ENCODE peak calls at places on chromosomes 11 and 22, in five cellular contexts. One of them, this sample, is unnamed.

GRCh38 chr22:38760477-38761201 is 4.8 kb upstream of the SUN2 start:
- DNase-seq in ecto neural progenitor cell: no peak
- DNase-seq in NCI-H1092 treated with DMSO at 0.1 percent for 48 hours: peak; percentile 70
- DNase-seq in activated T-cell treated with anti-CD3 and anti-CD28 coated beads for 1 hour: no peak
- DNase-seq in NCI-H82: peak; percentile 77
- DNase-seq in this sample: no peak

GRCh38 chr11:78290293-78291176 is 101.8 kb downstream of the USP35 start:
- DNase-seq in activated T-cell treated with anti-CD3 and anti-CD28 coated beads for 1 hour: no peak
- DNase-seq in NCI-H1092 treated with DMSO at 0.1 percent for 48 hours: no peak
- DNase-seq in NCI-H82: no peak
- DNase-seq in ecto neural progenitor cell: no peak
- DNase-seq in this sample: peak; percentile 28

GRCh38 chr11:19727246-19727645 is 14.6 kb downstream of the NAV2 start:
- DNase-seq in NCI-H82: peak; percentile 55
- DNase-seq in ecto neural progenitor cell: no peak
- DNase-seq in activated T-cell treated with anti-CD3 and anti-CD28 coated beads for 1 hour: no peak
- DNase-seq in NCI-H1092 treated with DMSO at 0.1 percent for 48 hours: no peak
- DNase-seq in this sample: no peak

GRCh38 chr11:131033151-131033651 is 116.9 kb upstream of the SNX19 start:
- DNase-seq in NCI-H82: no peak
- DNase-seq in NCI-H1092 treated with DMSO at 0.1 percent for 48 hours: no peak
- DNase-seq in ecto neural progenitor cell: no peak
- DNase-seq in activated T-cell treated with anti-CD3 and anti-CD28 coated beads for 1 hour: no peak
- DNase-seq in this sample: peak; percentile 63

GRCh38 chr22:49983148-49984042 is 22.8 kb downstream of the PIM3 start:
- DNase-seq in ecto neural progenitor cell: peak; percentile 70
- DNase-seq in NCI-H1092 treated with DMSO at 0.1 percent for 48 hours: no peak
- DNase-seq in activated T-cell treated with anti-CD3 and anti-CD28 coated beads for 1 hour: no peak
- DNase-seq in NCI-H82: peak; percentile 69
- DNase-seq in this sample: no peak

GRCh38 chr11:7263842-7264241 is 12.1 kb downstream of the SYT9 start:
- DNase-seq in activated T-cell treated with anti-CD3 and anti-CD28 coated beads for 1 hour: no peak
- DNase-seq in NCI-H1092 treated with DMSO at 0.1 percent for 48 hours: no peak
- DNase-seq in ecto neural progenitor cell: no peak
- DNase-seq in NCI-H82: no peak
- DNase-seq in this sample: no peak

GRCh38 chr11:118927554-118928107 is 1.9 kb upstream of the BCL9L start:
- DNase-seq in NCI-H1092 treated with DMSO at 0.1 percent for 48 hours: no peak
- DNase-seq in NCI-H82: no peak
- DNase-seq in ecto neural progenitor cell: no peak
- DNase-seq in activated T-cell treated with anti-CD3 and anti-CD28 coated beads for 1 hour: no peak
- DNase-seq in this sample: no peak

GRCh38 chr11:10385696-10386095 is 69.4 kb upstream of the AMPD3 start:
- DNase-seq in NCI-H82: no peak
- DNase-seq in ecto neural progenitor cell: peak; percentile 32
- DNase-seq in NCI-H1092 treated with DMSO at 0.1 percent for 48 hours: no peak
- DNase-seq in activated T-cell treated with anti-CD3 and anti-CD28 coated beads for 1 hour: no peak
- DNase-seq in this sample: no peak

GRCh38 chr11:1177020-1177770 is 19.4 kb downstream of the MUC5AC start:
- DNase-seq in activated T-cell treated with anti-CD3 and anti-CD28 coated beads for 1 hour: no peak
- DNase-seq in NCI-H1092 treated with DMSO at 0.1 percent for 48 hours: no peak
- DNase-seq in NCI-H82: no peak
- DNase-seq in ecto neural progenitor cell: no peak
- DNase-seq in this sample: no peak

GRCh38 chr22:29071261-29072045 is 1.4 kb upstream of the KREMEN1 start:
- DNase-seq in NCI-H82: peak; percentile 60
- DNase-seq in ecto neural progenitor cell: peak; percentile 83
- DNase-seq in NCI-H1092 treated with DMSO at 0.1 percent for 48 hours: no peak
- DNase-seq in activated T-cell treated with anti-CD3 and anti-CD28 coated beads for 1 hour: no peak
- DNase-seq in this sample: peak; percentile 34

GRCh38 chr11:32939866-32940265 is 47.3 kb downstream of the QSER1 start:
- DNase-seq in ecto neural progenitor cell: no peak
- DNase-seq in activated T-cell treated with anti-CD3 and anti-CD28 coated beads for 1 hour: no peak
- DNase-seq in NCI-H1092 treated with DMSO at 0.1 percent for 48 hours: no peak
- DNase-seq in NCI-H82: no peak
- DNase-seq in this sample: no peak

GRCh38 chr11:35031869-35032268 is 107.1 kb upstream of the CD44 start:
- DNase-seq in activated T-cell treated with anti-CD3 and anti-CD28 coated beads for 1 hour: no peak
- DNase-seq in ecto neural progenitor cell: no peak
- DNase-seq in NCI-H1092 treated with DMSO at 0.1 percent for 48 hours: no peak
- DNase-seq in NCI-H82: no peak
- DNase-seq in this sample: peak; percentile 17

GRCh38 chr22:41521166-41521565 is 23.1 kb downstream of the POLR3H start:
- DNase-seq in activated T-cell treated with anti-CD3 and anti-CD28 coated beads for 1 hour: no peak
- DNase-seq in NCI-H1092 treated with DMSO at 0.1 percent for 48 hours: no peak
- DNase-seq in ecto neural progenitor cell: no peak
- DNase-seq in NCI-H82: no peak
- DNase-seq in this sample: no peak

GRCh38 chr11:13772223-13773046 is 104.0 kb downstream of the FAR1 start:
- DNase-seq in activated T-cell treated with anti-CD3 and anti-CD28 coated beads for 1 hour: no peak
- DNase-seq in NCI-H1092 treated with DMSO at 0.1 percent for 48 hours: peak; percentile 86
- DNase-seq in NCI-H82: peak; percentile 72
- DNase-seq in ecto neural progenitor cell: no peak
- DNase-seq in this sample: peak; percentile 49

GRCh38 chr11:8292351-8292750 is 28.7 kb upstream of the LMO1 start:
- DNase-seq in ecto neural progenitor cell: peak; percentile 39
- DNase-seq in NCI-H82: no peak
- DNase-seq in activated T-cell treated with anti-CD3 and anti-CD28 coated beads for 1 hour: no peak
- DNase-seq in NCI-H1092 treated with DMSO at 0.1 percent for 48 hours: no peak
- DNase-seq in this sample: no peak

GRCh38 chr11:113289341-113290187 is 24.8 kb upstream of the TTC12 start:
- DNase-seq in NCI-H82: peak; percentile 81
- DNase-seq in ecto neural progenitor cell: peak; percentile 84
- DNase-seq in activated T-cell treated with anti-CD3 and anti-CD28 coated beads for 1 hour: peak; percentile 52
- DNase-seq in NCI-H1092 treated with DMSO at 0.1 percent for 48 hours: peak; percentile 65
- DNase-seq in this sample: peak; percentile 59

GRCh38 chr11:43427971-43428370 is 69.3 kb downstream of the TTC17 start:
- DNase-seq in NCI-H1092 treated with DMSO at 0.1 percent for 48 hours: no peak
- DNase-seq in ecto neural progenitor cell: no peak
- DNase-seq in NCI-H82: no peak
- DNase-seq in activated T-cell treated with anti-CD3 and anti-CD28 coated beads for 1 hour: no peak
- DNase-seq in this sample: no peak

GRCh38 chr11:60370811-60371297 is 7.5 kb upstream of the MS4A7 start:
- DNase-seq in NCI-H1092 treated with DMSO at 0.1 percent for 48 hours: peak; percentile 88
- DNase-seq in NCI-H82: no peak
- DNase-seq in ecto neural progenitor cell: no peak
- DNase-seq in activated T-cell treated with anti-CD3 and anti-CD28 coated beads for 1 hour: no peak
- DNase-seq in this sample: no peak

GRCh38 chr22:30186048-30186447 is 60.5 kb downstream of the LIF start:
- DNase-seq in activated T-cell treated with anti-CD3 and anti-CD28 coated beads for 1 hour: no peak
- DNase-seq in NCI-H1092 treated with DMSO at 0.1 percent for 48 hours: peak; percentile 53
- DNase-seq in ecto neural progenitor cell: no peak
- DNase-seq in NCI-H82: no peak
- DNase-seq in this sample: no peak

GRCh38 chr11:120432056-120433018 is 79.2 kb upstream of the GRIK4 start:
- DNase-seq in activated T-cell treated with anti-CD3 and anti-CD28 coated beads for 1 hour: no peak
- DNase-seq in ecto neural progenitor cell: no peak
- DNase-seq in NCI-H1092 treated with DMSO at 0.1 percent for 48 hours: no peak
- DNase-seq in NCI-H82: no peak
- DNase-seq in this sample: peak; percentile 55

GRCh38 chr11:69909561-69910518 is 90.6 kb upstream of the FGF3 start:
- DNase-seq in NCI-H82: peak; percentile 32
- DNase-seq in NCI-H1092 treated with DMSO at 0.1 percent for 48 hours: no peak
- DNase-seq in activated T-cell treated with anti-CD3 and anti-CD28 coated beads for 1 hour: no peak
- DNase-seq in ecto neural progenitor cell: no peak
- DNase-seq in this sample: no peak

GRCh38 chr11:124274000-124274399 is 17.8 kb downstream of the OR8G5 start:
- DNase-seq in activated T-cell treated with anti-CD3 and anti-CD28 coated beads for 1 hour: no peak
- DNase-seq in NCI-H82: no peak
- DNase-seq in ecto neural progenitor cell: no peak
- DNase-seq in NCI-H1092 treated with DMSO at 0.1 percent for 48 hours: no peak
- DNase-seq in this sample: no peak